ENCODE peak calls at places on chromosomes 1 and 21, in eight cellular contexts. One of them, this sample, is unnamed.

GRCh38 chr1:7288992-7289391 is 482.1 kb upstream of the VAMP3 start:
- DNase-seq in B cell: no peak
- DNase-seq in HFFc6: no peak
- DNase-seq in Right ventricle myocardium superior: no peak
- DNase-seq in RPMI7951: no peak
- DNase-seq in left kidney: no peak
- DNase-seq in HT-29: no peak
- DNase-seq in CD4-positive, CD25-positive, alpha-beta regulatory T cell: no peak
- DNase-seq in this sample: no peak

GRCh38 chr1:202145325-202146140 is 996 bp upstream of the ARL8A start:
- DNase-seq in B cell: no peak
- DNase-seq in HFFc6: no peak
- DNase-seq in Right ventricle myocardium superior: no peak
- DNase-seq in RPMI7951: no peak
- DNase-seq in left kidney: no peak
- DNase-seq in HT-29: no peak
- DNase-seq in CD4-positive, CD25-positive, alpha-beta regulatory T cell: no peak
- DNase-seq in this sample: no peak

GRCh38 chr1:155940993-155941844 is at the start of gene RXFP4:
- DNase-seq in B cell: no peak
- DNase-seq in HFFc6: no peak
- DNase-seq in Right ventricle myocardium superior: no peak
- DNase-seq in RPMI7951: no peak
- DNase-seq in left kidney: peak; percentile 47
- DNase-seq in HT-29: peak; percentile 74
- DNase-seq in CD4-positive, CD25-positive, alpha-beta regulatory T cell: no peak
- DNase-seq in this sample: peak; percentile 46

GRCh38 chr1:38812981-38813380 is 46.6 kb downstream of the RRAGC start:
- DNase-seq in B cell: no peak
- DNase-seq in HFFc6: no peak
- DNase-seq in Right ventricle myocardium superior: no peak
- DNase-seq in RPMI7951: no peak
- DNase-seq in left kidney: no peak
- DNase-seq in HT-29: no peak
- DNase-seq in CD4-positive, CD25-positive, alpha-beta regulatory T cell: no peak
- DNase-seq in this sample: no peak

GRCh38 chr21:23130308-23130707 is 2132.1 kb downstream of the NCAM2 start:
- DNase-seq in B cell: no peak
- DNase-seq in HFFc6: no peak
- DNase-seq in Right ventricle myocardium superior: no peak
- DNase-seq in RPMI7951: no peak
- DNase-seq in left kidney: no peak
- DNase-seq in HT-29: no peak
- DNase-seq in CD4-positive, CD25-positive, alpha-beta regulatory T cell: no peak
- DNase-seq in this sample: no peak

GRCh38 chr1:201020040-201020591 is 3.4 kb downstream of the KIF21B start:
- DNase-seq in B cell: no peak
- DNase-seq in HFFc6: no peak
- DNase-seq in Right ventricle myocardium superior: no peak
- DNase-seq in RPMI7951: no peak
- DNase-seq in left kidney: peak; percentile 63
- DNase-seq in HT-29: peak; percentile 44
- DNase-seq in CD4-positive, CD25-positive, alpha-beta regulatory T cell: no peak
- DNase-seq in this sample: no peak

GRCh38 chr1:155623357-155623756 is 13.3 kb downstream of the MSTO1 start:
- DNase-seq in B cell: no peak
- DNase-seq in HFFc6: no peak
- DNase-seq in Right ventricle myocardium superior: no peak
- DNase-seq in RPMI7951: no peak
- DNase-seq in left kidney: no peak
- DNase-seq in HT-29: no peak
- DNase-seq in CD4-positive, CD25-positive, alpha-beta regulatory T cell: no peak
- DNase-seq in this sample: no peak

GRCh38 chr1:45230537-45230936 is 24.1 kb upstream of the ZSWIM5 start:
- DNase-seq in B cell: no peak
- DNase-seq in HFFc6: no peak
- DNase-seq in Right ventricle myocardium superior: no peak
- DNase-seq in RPMI7951: no peak
- DNase-seq in left kidney: no peak
- DNase-seq in HT-29: peak; percentile 61
- DNase-seq in CD4-positive, CD25-positive, alpha-beta regulatory T cell: no peak
- DNase-seq in this sample: no peak

GRCh38 chr1:105872761-105873286 is 1183.7 kb upstream of the PRMT6 start:
- DNase-seq in B cell: no peak
- DNase-seq in HFFc6: no peak
- DNase-seq in Right ventricle myocardium superior: no peak
- DNase-seq in RPMI7951: no peak
- DNase-seq in left kidney: no peak
- DNase-seq in HT-29: no peak
- DNase-seq in CD4-positive, CD25-positive, alpha-beta regulatory T cell: no peak
- DNase-seq in this sample: no peak

GRCh38 chr1:215040190-215040589 is 42.3 kb upstream of the KCNK2 start:
- DNase-seq in B cell: no peak
- DNase-seq in HFFc6: no peak
- DNase-seq in Right ventricle myocardium superior: no peak
- DNase-seq in RPMI7951: no peak
- DNase-seq in left kidney: no peak
- DNase-seq in HT-29: no peak
- DNase-seq in CD4-positive, CD25-positive, alpha-beta regulatory T cell: no peak
- DNase-seq in this sample: no peak

GRCh38 chr21:45306832-45307571 is 19.3 kb upstream of the POFUT2 start:
- DNase-seq in B cell: no peak
- DNase-seq in HFFc6: no peak
- DNase-seq in Right ventricle myocardium superior: peak; percentile 88
- DNase-seq in RPMI7951: peak; percentile 95
- DNase-seq in left kidney: peak; percentile 93
- DNase-seq in HT-29: no peak
- DNase-seq in CD4-positive, CD25-positive, alpha-beta regulatory T cell: no peak
- DNase-seq in this sample: peak; percentile 90

GRCh38 chr1:110557481-110557880 is 38.5 kb upstream of the KCNA10 start:
- DNase-seq in B cell: no peak
- DNase-seq in HFFc6: no peak
- DNase-seq in Right ventricle myocardium superior: no peak
- DNase-seq in RPMI7951: no peak
- DNase-seq in left kidney: no peak
- DNase-seq in HT-29: no peak
- DNase-seq in CD4-positive, CD25-positive, alpha-beta regulatory T cell: no peak
- DNase-seq in this sample: no peak

GRCh38 chr1:39898648-39899603 is 2.8 kb downstream of the MYCL start:
- DNase-seq in B cell: no peak
- DNase-seq in HFFc6: no peak
- DNase-seq in Right ventricle myocardium superior: no peak
- DNase-seq in RPMI7951: peak; percentile 57
- DNase-seq in left kidney: peak; percentile 95
- DNase-seq in HT-29: peak; percentile 61
- DNase-seq in CD4-positive, CD25-positive, alpha-beta regulatory T cell: no peak
- DNase-seq in this sample: peak; percentile 29

GRCh38 chr21:33618407-33618806 is 23.1 kb downstream of the CRYZL1 start:
- DNase-seq in B cell: no peak
- DNase-seq in HFFc6: no peak
- DNase-seq in Right ventricle myocardium superior: no peak
- DNase-seq in RPMI7951: no peak
- DNase-seq in left kidney: no peak
- DNase-seq in HT-29: no peak
- DNase-seq in CD4-positive, CD25-positive, alpha-beta regulatory T cell: no peak
- DNase-seq in this sample: no peak

GRCh38 chr1:240287722-240288121 is 196.0 kb downstream of the FMN2 start:
- DNase-seq in B cell: no peak
- DNase-seq in HFFc6: no peak
- DNase-seq in Right ventricle myocardium superior: no peak
- DNase-seq in RPMI7951: no peak
- DNase-seq in left kidney: no peak
- DNase-seq in HT-29: no peak
- DNase-seq in CD4-positive, CD25-positive, alpha-beta regulatory T cell: no peak
- DNase-seq in this sample: no peak

GRCh38 chr1:27628712-27629111 is 6.3 kb downstream of the FGR start:
- DNase-seq in B cell: no peak
- DNase-seq in HFFc6: no peak
- DNase-seq in Right ventricle myocardium superior: peak; percentile 48
- DNase-seq in RPMI7951: no peak
- DNase-seq in left kidney: no peak
- DNase-seq in HT-29: no peak
- DNase-seq in CD4-positive, CD25-positive, alpha-beta regulatory T cell: no peak
- DNase-seq in this sample: no peak

GRCh38 chr1:233364695-233365539 is 37.4 kb downstream of the MAP3K21 start:
- DNase-seq in B cell: no peak
- DNase-seq in HFFc6: peak; percentile 5
- DNase-seq in Right ventricle myocardium superior: no peak
- DNase-seq in RPMI7951: no peak
- DNase-seq in left kidney: no peak
- DNase-seq in HT-29: peak; percentile 41
- DNase-seq in CD4-positive, CD25-positive, alpha-beta regulatory T cell: no peak
- DNase-seq in this sample: no peak

GRCh38 chr1:62425041-62425440 is 11.8 kb upstream of the USP1 start:
- DNase-seq in B cell: no peak
- DNase-seq in HFFc6: no peak
- DNase-seq in Right ventricle myocardium superior: no peak
- DNase-seq in RPMI7951: no peak
- DNase-seq in left kidney: peak; percentile 32
- DNase-seq in HT-29: no peak
- DNase-seq in CD4-positive, CD25-positive, alpha-beta regulatory T cell: no peak
- DNase-seq in this sample: no peak

GRCh38 chr1:206686486-206687249 is 2.0 kb downstream of the MAPKAPK2 start:
- DNase-seq in B cell: peak; percentile 55
- DNase-seq in HFFc6: no peak
- DNase-seq in Right ventricle myocardium superior: no peak
- DNase-seq in RPMI7951: no peak
- DNase-seq in left kidney: no peak
- DNase-seq in HT-29: no peak
- DNase-seq in CD4-positive, CD25-positive, alpha-beta regulatory T cell: peak; percentile 11
- DNase-seq in this sample: no peak

GRCh38 chr1:182405578-182405977 is 5.1 kb upstream of the TEDDM1 start:
- DNase-seq in B cell: no peak
- DNase-seq in HFFc6: no peak
- DNase-seq in Right ventricle myocardium superior: no peak
- DNase-seq in RPMI7951: no peak
- DNase-seq in left kidney: no peak
- DNase-seq in HT-29: no peak
- DNase-seq in CD4-positive, CD25-positive, alpha-beta regulatory T cell: no peak
- DNase-seq in this sample: no peak

This sample was measured in left cardiac atrium.